ENCODE peak calls at places on chromosomes 1 and 21, in five cellular contexts. One of them, this sample, is unnamed.

GRCh38 chr1:119605686-119606085 is 42.4 kb downstream of the ZNF697 start:
- DNase-seq in A549: no peak
- DNase-seq in stimulated activated CD8-positive, alpha-beta memory T cell treated with anti-CD3 and anti-CD28 coated beads, Interleukin-2, amount 100 ng/mL, for 1 hour: no peak
- DNase-seq in Right ventricle myocardium superior: no peak
- DNase-seq in activated CD8-positive, alpha-beta T cell treated with anti-CD3 and anti-CD28 coated beads for 36 hours: no peak
- DNase-seq in this sample: no peak

GRCh38 chr1:44628962-44629756 is 45.1 kb downstream of the TMEM53 start:
- DNase-seq in stimulated activated CD8-positive, alpha-beta memory T cell treated with anti-CD3 and anti-CD28 coated beads, Interleukin-2, amount 100 ng/mL, for 1 hour: no peak
- DNase-seq in A549: no peak
- DNase-seq in Right ventricle myocardium superior: no peak
- DNase-seq in activated CD8-positive, alpha-beta T cell treated with anti-CD3 and anti-CD28 coated beads for 36 hours: no peak
- DNase-seq in this sample: no peak

GRCh38 chr21:44842721-44843445 is 25.0 kb upstream of the SUMO3 start:
- DNase-seq in stimulated activated CD8-positive, alpha-beta memory T cell treated with anti-CD3 and anti-CD28 coated beads, Interleukin-2, amount 100 ng/mL, for 1 hour: no peak
- DNase-seq in Right ventricle myocardium superior: peak; percentile 23
- DNase-seq in A549: no peak
- DNase-seq in activated CD8-positive, alpha-beta T cell treated with anti-CD3 and anti-CD28 coated beads for 36 hours: no peak
- DNase-seq in this sample: no peak

GRCh38 chr1:230682882-230683610 is 30.9 kb downstream of the AGT start:
- DNase-seq in stimulated activated CD8-positive, alpha-beta memory T cell treated with anti-CD3 and anti-CD28 coated beads, Interleukin-2, amount 100 ng/mL, for 1 hour: no peak
- DNase-seq in A549: no peak
- DNase-seq in activated CD8-positive, alpha-beta T cell treated with anti-CD3 and anti-CD28 coated beads for 36 hours: no peak
- DNase-seq in Right ventricle myocardium superior: no peak
- DNase-seq in this sample: no peak

GRCh38 chr1:7575041-7575400 is 196.1 kb upstream of the VAMP3 start:
- DNase-seq in Right ventricle myocardium superior: no peak
- DNase-seq in A549: no peak
- DNase-seq in stimulated activated CD8-positive, alpha-beta memory T cell treated with anti-CD3 and anti-CD28 coated beads, Interleukin-2, amount 100 ng/mL, for 1 hour: no peak
- DNase-seq in activated CD8-positive, alpha-beta T cell treated with anti-CD3 and anti-CD28 coated beads for 36 hours: no peak
- DNase-seq in this sample: no peak

GRCh38 chr1:93021539-93022134 is 57.4 kb upstream of the MTF2 start:
- DNase-seq in stimulated activated CD8-positive, alpha-beta memory T cell treated with anti-CD3 and anti-CD28 coated beads, Interleukin-2, amount 100 ng/mL, for 1 hour: no peak
- DNase-seq in A549: peak; percentile 26
- DNase-seq in Right ventricle myocardium superior: no peak
- DNase-seq in activated CD8-positive, alpha-beta T cell treated with anti-CD3 and anti-CD28 coated beads for 36 hours: no peak
- DNase-seq in this sample: no peak

GRCh38 chr1:116738673-116739370 is 15.4 kb upstream of the CD2 start:
- DNase-seq in A549: no peak
- DNase-seq in activated CD8-positive, alpha-beta T cell treated with anti-CD3 and anti-CD28 coated beads for 36 hours: peak; percentile 84
- DNase-seq in stimulated activated CD8-positive, alpha-beta memory T cell treated with anti-CD3 and anti-CD28 coated beads, Interleukin-2, amount 100 ng/mL, for 1 hour: peak; percentile 33
- DNase-seq in Right ventricle myocardium superior: no peak
- DNase-seq in this sample: no peak

GRCh38 chr1:63877021-63877767 is 103.4 kb downstream of the ROR1 start:
- DNase-seq in A549: no peak
- DNase-seq in activated CD8-positive, alpha-beta T cell treated with anti-CD3 and anti-CD28 coated beads for 36 hours: no peak
- DNase-seq in stimulated activated CD8-positive, alpha-beta memory T cell treated with anti-CD3 and anti-CD28 coated beads, Interleukin-2, amount 100 ng/mL, for 1 hour: no peak
- DNase-seq in Right ventricle myocardium superior: no peak
- DNase-seq in this sample: no peak

GRCh38 chr1:208433086-208433485 is 188.9 kb upstream of the PLXNA2 start:
- DNase-seq in A549: no peak
- DNase-seq in Right ventricle myocardium superior: no peak
- DNase-seq in activated CD8-positive, alpha-beta T cell treated with anti-CD3 and anti-CD28 coated beads for 36 hours: no peak
- DNase-seq in stimulated activated CD8-positive, alpha-beta memory T cell treated with anti-CD3 and anti-CD28 coated beads, Interleukin-2, amount 100 ng/mL, for 1 hour: no peak
- DNase-seq in this sample: no peak

GRCh38 chr1:46614604-46614984 is 2.0 kb downstream of the MOB3C start:
- DNase-seq in stimulated activated CD8-positive, alpha-beta memory T cell treated with anti-CD3 and anti-CD28 coated beads, Interleukin-2, amount 100 ng/mL, for 1 hour: no peak
- DNase-seq in activated CD8-positive, alpha-beta T cell treated with anti-CD3 and anti-CD28 coated beads for 36 hours: no peak
- DNase-seq in A549: no peak
- DNase-seq in Right ventricle myocardium superior: no peak
- DNase-seq in this sample: no peak

GRCh38 chr1:16302709-16303627 is 49.3 kb downstream of the FBXO42 start:
- DNase-seq in stimulated activated CD8-positive, alpha-beta memory T cell treated with anti-CD3 and anti-CD28 coated beads, Interleukin-2, amount 100 ng/mL, for 1 hour: no peak
- DNase-seq in Right ventricle myocardium superior: no peak
- DNase-seq in activated CD8-positive, alpha-beta T cell treated with anti-CD3 and anti-CD28 coated beads for 36 hours: no peak
- DNase-seq in A549: no peak
- DNase-seq in this sample: no peak

GRCh38 chr1:40633563-40634376 is 31.7 kb downstream of the RIMS3 start:
- DNase-seq in activated CD8-positive, alpha-beta T cell treated with anti-CD3 and anti-CD28 coated beads for 36 hours: no peak
- DNase-seq in stimulated activated CD8-positive, alpha-beta memory T cell treated with anti-CD3 and anti-CD28 coated beads, Interleukin-2, amount 100 ng/mL, for 1 hour: no peak
- DNase-seq in A549: no peak
- DNase-seq in Right ventricle myocardium superior: peak; percentile 63
- DNase-seq in this sample: peak; percentile 52

GRCh38 chr1:118786454-118787155 is 201.5 kb downstream of the TBX15 start:
- DNase-seq in Right ventricle myocardium superior: no peak
- DNase-seq in stimulated activated CD8-positive, alpha-beta memory T cell treated with anti-CD3 and anti-CD28 coated beads, Interleukin-2, amount 100 ng/mL, for 1 hour: no peak
- DNase-seq in A549: no peak
- DNase-seq in activated CD8-positive, alpha-beta T cell treated with anti-CD3 and anti-CD28 coated beads for 36 hours: no peak
- DNase-seq in this sample: no peak

GRCh38 chr1:55081188-55081904 is 42.0 kb downstream of the PCSK9 start:
- DNase-seq in activated CD8-positive, alpha-beta T cell treated with anti-CD3 and anti-CD28 coated beads for 36 hours: no peak
- DNase-seq in stimulated activated CD8-positive, alpha-beta memory T cell treated with anti-CD3 and anti-CD28 coated beads, Interleukin-2, amount 100 ng/mL, for 1 hour: no peak
- DNase-seq in A549: no peak
- DNase-seq in Right ventricle myocardium superior: no peak
- DNase-seq in this sample: no peak

GRCh38 chr1:54120698-54121481 is 31.9 kb downstream of the CDCP2 start:
- DNase-seq in Right ventricle myocardium superior: peak; percentile 0
- DNase-seq in A549: peak; percentile 33
- DNase-seq in stimulated activated CD8-positive, alpha-beta memory T cell treated with anti-CD3 and anti-CD28 coated beads, Interleukin-2, amount 100 ng/mL, for 1 hour: no peak
- DNase-seq in activated CD8-positive, alpha-beta T cell treated with anti-CD3 and anti-CD28 coated beads for 36 hours: no peak
- DNase-seq in this sample: no peak

GRCh38 chr1:10155087-10155712 is 55.2 kb upstream of the KIF1B start:
- DNase-seq in activated CD8-positive, alpha-beta T cell treated with anti-CD3 and anti-CD28 coated beads for 36 hours: no peak
- DNase-seq in stimulated activated CD8-positive, alpha-beta memory T cell treated with anti-CD3 and anti-CD28 coated beads, Interleukin-2, amount 100 ng/mL, for 1 hour: no peak
- DNase-seq in A549: no peak
- DNase-seq in Right ventricle myocardium superior: no peak
- DNase-seq in this sample: no peak

GRCh38 chr1:201009967-201010645 is 13.4 kb downstream of the KIF21B start:
- DNase-seq in Right ventricle myocardium superior: no peak
- DNase-seq in stimulated activated CD8-positive, alpha-beta memory T cell treated with anti-CD3 and anti-CD28 coated beads, Interleukin-2, amount 100 ng/mL, for 1 hour: no peak
- DNase-seq in A549: no peak
- DNase-seq in activated CD8-positive, alpha-beta T cell treated with anti-CD3 and anti-CD28 coated beads for 36 hours: no peak
- DNase-seq in this sample: no peak

GRCh38 chr1:34656706-34657105 is 98.1 kb upstream of the GJB5 start:
- DNase-seq in A549: no peak
- DNase-seq in Right ventricle myocardium superior: no peak
- DNase-seq in stimulated activated CD8-positive, alpha-beta memory T cell treated with anti-CD3 and anti-CD28 coated beads, Interleukin-2, amount 100 ng/mL, for 1 hour: no peak
- DNase-seq in activated CD8-positive, alpha-beta T cell treated with anti-CD3 and anti-CD28 coated beads for 36 hours: no peak
- DNase-seq in this sample: no peak

GRCh38 chr1:147640553-147641165 is 29.7 kb downstream of the ACP6 start:
- DNase-seq in activated CD8-positive, alpha-beta T cell treated with anti-CD3 and anti-CD28 coated beads for 36 hours: peak; percentile 90
- DNase-seq in Right ventricle myocardium superior: peak; percentile 69
- DNase-seq in stimulated activated CD8-positive, alpha-beta memory T cell treated with anti-CD3 and anti-CD28 coated beads, Interleukin-2, amount 100 ng/mL, for 1 hour: peak; percentile 57
- DNase-seq in A549: peak; percentile 68
- DNase-seq in this sample: peak; percentile 73

GRCh38 chr1:247360991-247361721 is 29.5 kb upstream of the ZNF496 start:
- DNase-seq in activated CD8-positive, alpha-beta T cell treated with anti-CD3 and anti-CD28 coated beads for 36 hours: no peak
- DNase-seq in Right ventricle myocardium superior: peak; percentile 72
- DNase-seq in stimulated activated CD8-positive, alpha-beta memory T cell treated with anti-CD3 and anti-CD28 coated beads, Interleukin-2, amount 100 ng/mL, for 1 hour: no peak
- DNase-seq in A549: no peak
- DNase-seq in this sample: no peak

GRCh38 chr1:172895050-172895460 is 155.7 kb downstream of the TNFSF18 start:
- DNase-seq in stimulated activated CD8-positive, alpha-beta memory T cell treated with anti-CD3 and anti-CD28 coated beads, Interleukin-2, amount 100 ng/mL, for 1 hour: no peak
- DNase-seq in Right ventricle myocardium superior: no peak
- DNase-seq in activated CD8-positive, alpha-beta T cell treated with anti-CD3 and anti-CD28 coated beads for 36 hours: peak; percentile 48
- DNase-seq in A549: no peak
- DNase-seq in this sample: no peak

GRCh38 chr1:227356582-227357228 is 38.4 kb upstream of the CDC42BPA start:
- DNase-seq in Right ventricle myocardium superior: no peak
- DNase-seq in stimulated activated CD8-positive, alpha-beta memory T cell treated with anti-CD3 and anti-CD28 coated beads, Interleukin-2, amount 100 ng/mL, for 1 hour: no peak
- DNase-seq in A549: peak; percentile 63
- DNase-seq in activated CD8-positive, alpha-beta T cell treated with anti-CD3 and anti-CD28 coated beads for 36 hours: no peak
- DNase-seq in this sample: peak; percentile 36

GRCh38 chr1:75079535-75080290 is 54.5 kb upstream of the LHX8 start:
- DNase-seq in stimulated activated CD8-positive, alpha-beta memory T cell treated with anti-CD3 and anti-CD28 coated beads, Interleukin-2, amount 100 ng/mL, for 1 hour: no peak
- DNase-seq in A549: no peak
- DNase-seq in activated CD8-positive, alpha-beta T cell treated with anti-CD3 and anti-CD28 coated beads for 36 hours: no peak
- DNase-seq in Right ventricle myocardium superior: no peak
- DNase-seq in this sample: no peak

GRCh38 chr1:70666381-70667140 is 255.5 kb downstream of the CTH start:
- DNase-seq in A549: no peak
- DNase-seq in activated CD8-positive, alpha-beta T cell treated with anti-CD3 and anti-CD28 coated beads for 36 hours: no peak
- DNase-seq in stimulated activated CD8-positive, alpha-beta memory T cell treated with anti-CD3 and anti-CD28 coated beads, Interleukin-2, amount 100 ng/mL, for 1 hour: no peak
- DNase-seq in Right ventricle myocardium superior: no peak
- DNase-seq in this sample: no peak

GRCh38 chr1:225482489-225482950 is 54.7 kb upstream of the LBR start:
- DNase-seq in A549: no peak
- DNase-seq in Right ventricle myocardium superior: no peak
- DNase-seq in stimulated activated CD8-positive, alpha-beta memory T cell treated with anti-CD3 and anti-CD28 coated beads, Interleukin-2, amount 100 ng/mL, for 1 hour: no peak
- DNase-seq in activated CD8-positive, alpha-beta T cell treated with anti-CD3 and anti-CD28 coated beads for 36 hours: no peak
- DNase-seq in this sample: no peak

GRCh38 chr1:153678519-153679336 is at the start of gene NPR1:
- DNase-seq in A549: peak; percentile 48
- DNase-seq in Right ventricle myocardium superior: peak; percentile 82
- DNase-seq in activated CD8-positive, alpha-beta T cell treated with anti-CD3 and anti-CD28 coated beads for 36 hours: peak; percentile 46
- DNase-seq in stimulated activated CD8-positive, alpha-beta memory T cell treated with anti-CD3 and anti-CD28 coated beads, Interleukin-2, amount 100 ng/mL, for 1 hour: no peak
- DNase-seq in this sample: peak; percentile 40

GRCh38 chr21:44295163-44295601 is 4.7 kb upstream of the PFKL start:
- DNase-seq in A549: no peak
- DNase-seq in stimulated activated CD8-positive, alpha-beta memory T cell treated with anti-CD3 and anti-CD28 coated beads, Interleukin-2, amount 100 ng/mL, for 1 hour: no peak
- DNase-seq in activated CD8-positive, alpha-beta T cell treated with anti-CD3 and anti-CD28 coated beads for 36 hours: no peak
- DNase-seq in Right ventricle myocardium superior: peak; percentile 73
- DNase-seq in this sample: no peak

GRCh38 chr1:198030682-198031081 is 113.5 kb downstream of the LHX9 start:
- DNase-seq in Right ventricle myocardium superior: no peak
- DNase-seq in stimulated activated CD8-positive, alpha-beta memory T cell treated with anti-CD3 and anti-CD28 coated beads, Interleukin-2, amount 100 ng/mL, for 1 hour: no peak
- DNase-seq in activated CD8-positive, alpha-beta T cell treated with anti-CD3 and anti-CD28 coated beads for 36 hours: no peak
- DNase-seq in A549: no peak
- DNase-seq in this sample: no peak

GRCh38 chr1:5992814-5993552 is 758 bp upstream of the NPHP4 start:
- DNase-seq in activated CD8-positive, alpha-beta T cell treated with anti-CD3 and anti-CD28 coated beads for 36 hours: peak; percentile 45
- DNase-seq in Right ventricle myocardium superior: no peak
- DNase-seq in stimulated activated CD8-positive, alpha-beta memory T cell treated with anti-CD3 and anti-CD28 coated beads, Interleukin-2, amount 100 ng/mL, for 1 hour: no peak
- DNase-seq in A549: no peak
- DNase-seq in this sample: no peak

GRCh38 chr1:11406845-11407244 is 72.1 kb upstream of the DISP3 start:
- DNase-seq in Right ventricle myocardium superior: no peak
- DNase-seq in activated CD8-positive, alpha-beta T cell treated with anti-CD3 and anti-CD28 coated beads for 36 hours: peak; percentile 20
- DNase-seq in stimulated activated CD8-positive, alpha-beta memory T cell treated with anti-CD3 and anti-CD28 coated beads, Interleukin-2, amount 100 ng/mL, for 1 hour: no peak
- DNase-seq in A549: no peak
- DNase-seq in this sample: no peak

This sample was measured in stomach.